ENCODE peak calls at places on chromosomes 13 and 19, in four cellular contexts. Z, K, J and X are unnamed samples.

GRCh38 chr13:20616059-20616797 is 49.3 kb downstream of the IFT88 start:
- DNase-seq in Z (no peak), K (no peak), J (peak; percentile 82), X (no peak)

GRCh38 chr19:35309481-35310279 is 17.7 kb downstream of the MAG start:
- DNase-seq in Z (no peak), K (no peak), J (no peak), X (peak; percentile 18)

GRCh38 chr19:38693380-38694223 is 46.2 kb downstream of the ACTN4 start:
- DNase-seq in Z (no peak), K (no peak), J (no peak), X (peak; percentile 76)

GRCh38 chr19:48591021-48591420 is 15.5 kb upstream of the SPACA4 start:
- DNase-seq in Z (no peak), K (no peak), J (no peak), X (no peak)

GRCh38 chr13:76189882-76190519 is 553.9 kb downstream of the LMO7 start:
- DNase-seq in Z (no peak), K (no peak), J (no peak), X (no peak)

GRCh38 chr13:99135591-99135990 is 65.1 kb upstream of the UBAC2 start:
- DNase-seq in Z (no peak), K (no peak), J (no peak), X (no peak)

GRCh38 chr13:110610955-110611595 is 4.3 kb upstream of the NAXD start:
- DNase-seq in Z (no peak), K (no peak), J (no peak), X (no peak)

GRCh38 chr13:33490461-33491327 is 205.1 kb upstream of the STARD13 start:
- DNase-seq in Z (no peak), K (no peak), J (no peak), X (peak; percentile 22)

GRCh38 chr13:83549671-83550070 is 332.6 kb downstream of the SLITRK1 start:
- DNase-seq in Z (no peak), K (no peak), J (no peak), X (no peak)

GRCh38 chr13:40220299-40220935 is 446.0 kb downstream of the FOXO1 start:
- DNase-seq in Z (no peak), K (no peak), J (no peak), X (no peak)

GRCh38 chr19:18160792-18161690 is 8.1 kb downstream of the PIK3R2 start:
- DNase-seq in Z (peak; percentile 82), K (no peak), J (no peak), X (no peak)
- TF ChIP-seq CTCF in Z (peak; percentile 85), K (peak; percentile 62), J (no peak), X (peak; percentile 43)

GRCh38 chr19:46112527-46112926 is 12.0 kb downstream of the IGFL3 start:
- DNase-seq in Z (no peak), K (no peak), J (no peak), X (no peak)
- TF ChIP-seq CTCF in Z (no peak), K (no peak), J (no peak), X (no peak)

GRCh38 chr19:7994114-7994513 is 11.3 kb downstream of the ELAVL1 start:
- DNase-seq in Z (no peak), K (no peak), J (no peak), X (no peak)
- TF ChIP-seq CTCF in Z (no peak), K (no peak), J (no peak), X (peak; percentile 6)

GRCh38 chr13:42219051-42219450 is 52.9 kb upstream of the AKAP11 start:
- DNase-seq in Z (no peak), K (no peak), J (no peak), X (no peak)

GRCh38 chr13:42214445-42214844 is 57.5 kb upstream of the AKAP11 start:
- DNase-seq in Z (no peak), K (no peak), J (no peak), X (no peak)

GRCh38 chr13:42218576-42218975 is 53.4 kb upstream of the AKAP11 start:
- DNase-seq in Z (no peak), K (no peak), J (no peak), X (no peak)

GRCh38 chr13:42216422-42216735 is 55.6 kb upstream of the AKAP11 start:
- DNase-seq in Z (no peak), K (no peak), J (no peak), X (no peak)

DNA sequence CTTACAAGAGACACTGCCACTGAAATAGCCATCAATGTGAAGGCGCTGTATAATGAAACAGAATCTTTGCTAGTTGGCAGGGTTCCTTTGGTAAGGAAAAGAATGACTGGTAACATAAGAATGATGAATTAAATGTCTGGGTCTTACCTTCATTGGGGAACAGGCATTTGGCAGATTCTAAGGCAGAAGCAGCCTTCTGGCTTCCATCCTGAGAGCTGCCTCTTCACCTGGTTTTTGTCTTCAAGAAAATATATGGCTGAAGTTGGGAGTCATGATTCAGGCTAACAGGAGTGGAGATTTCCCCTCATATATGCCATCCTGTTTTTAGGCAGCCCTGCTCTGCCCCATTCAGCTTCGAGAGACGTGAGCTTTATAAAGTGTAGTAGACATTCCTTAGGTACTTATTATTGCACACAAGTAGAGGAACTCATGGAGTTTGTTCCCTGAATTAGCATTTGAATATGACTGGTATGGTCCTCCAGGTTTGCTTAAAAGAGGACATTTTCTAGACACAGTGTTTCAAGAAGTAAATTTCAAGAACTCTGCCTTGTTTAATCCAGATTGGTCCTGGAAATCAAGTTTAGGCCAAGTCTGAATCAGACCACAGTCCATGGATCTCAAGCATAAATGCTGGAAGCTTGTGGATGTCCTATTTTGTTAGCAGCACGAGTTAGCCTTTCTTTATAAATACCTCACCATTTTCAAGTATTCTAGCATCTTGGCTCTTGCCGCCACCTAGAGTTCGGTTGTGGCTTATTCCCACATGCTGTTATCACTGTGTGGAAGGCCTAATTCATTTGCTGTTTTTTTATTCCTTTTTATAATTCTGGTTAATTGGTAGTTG is 56.2 kb upstream of the AKAP11 start:
- DNase-seq in Z (no peak), K (no peak), J (peak; percentile 15), X (no peak)
- TF ChIP-seq CTCF in Z (no peak), K (peak; percentile 14), J (peak; percentile 77), X (peak; percentile 62)

GRCh38 chr19:41205995-41206394 is 13.0 kb downstream of the CYP2S1 start:
- DNase-seq in Z (no peak), K (no peak), J (no peak), X (no peak)
- TF ChIP-seq CTCF in Z (no peak), K (no peak), J (no peak), X (peak; percentile 54)